ENCODE peak calls at places on chromosomes 5 and 9, in five cellular contexts. V is HuH-7.5; E is stimulated activated CD4-positive, alpha-beta T cell treated with anti-CD3 and anti-CD28 coated beads, TNF-alpha, amount 100 ng/mL, for 4 hours; F is substantia nigra; O is heart left ventricle. S is an unnamed sample.
A peak's percentile ranks its signal among the peaks of the same experiment; 100 is the strongest.

GRCh38 chr9:26561928-26562327 is 330.7 kb downstream of the CAAP1 start:
- DNase-seq in E (no peak), F (no peak), O (no peak), V (no peak), S (no peak)

GRCh38 chr5:154309805-154310204 is 119.3 kb downstream of the GALNT10 start:
- DNase-seq in O (no peak), F (no peak), V (no peak), E (no peak), S (no peak)

GRCh38 chr5:93532370-93532769 is 48.6 kb downstream of the NR2F1-AS1 start:
- DNase-seq in V (peak; percentile 14), E (no peak), F (peak; percentile 64), O (peak; percentile 64), S (peak; percentile 66)

GRCh38 chr9:134536101-134536900 is 105.3 kb upstream of the COL5A1 start:
- DNase-seq in F (no peak), V (no peak), E (no peak), O (no peak), S (no peak)

GRCh38 chr5:133853972-133854371 is 114.5 kb downstream of the C5orf15 start:
- DNase-seq in V (no peak), O (no peak), F (no peak), E (no peak), S (no peak)

GRCh38 chr5:177982072-177982727 is 13.8 kb downstream of the PROP1 start:
- DNase-seq in O (no peak), E (no peak), V (peak; percentile 59), F (no peak), S (peak; percentile 13)

GRCh38 chr5:174084691-174085154 is 39.2 kb downstream of the NSG2 start:
- DNase-seq in V (no peak), E (no peak), O (no peak), F (no peak), S (no peak)

GRCh38 chr5:173572431-173573125 is 43.9 kb downstream of the BOD1 start:
- DNase-seq in O (no peak), V (no peak), E (no peak), F (no peak), S (no peak)

GRCh38 chr9:72675586-72675985 is 154.2 kb downstream of the TMC1 start:
- DNase-seq in F (no peak), E (no peak), V (no peak), O (no peak), S (no peak)

GRCh38 chr5:12099296-12099695 is 195.1 kb upstream of the CTNND2 start:
- DNase-seq in V (no peak), F (no peak), E (no peak), O (no peak), S (no peak)

GRCh38 chr9:32550046-32550608 is 2.0 kb upstream of the SMIM27 start:
- DNase-seq in F (peak; percentile 39), V (peak; percentile 19), E (no peak), O (no peak), S (no peak)

GRCh38 chr9:127761491-127761904 is 17.0 kb downstream of the SH2D3C start:
- DNase-seq in V (no peak), E (no peak), O (no peak), F (no peak), S (no peak)

GRCh38 chr5:172380992-172381643 is 73.2 kb downstream of the SH3PXD2B start:
- DNase-seq in O (peak; percentile 67), V (no peak), E (no peak), F (peak; percentile 72), S (peak; percentile 62)

GRCh38 chr9:109793196-109793595 is 13.2 kb downstream of the PALM2AKAP2 start:
- DNase-seq in E (no peak), O (no peak), F (no peak), V (no peak), S (no peak)

GRCh38 chr9:88791105-88791805 is 200.0 kb upstream of the S1PR3 start:
- DNase-seq in V (no peak), F (no peak), E (no peak), O (no peak), S (no peak)

GRCh38 chr5:176660530-176660859 is 13.2 kb downstream of the TSPAN17 start:
- DNase-seq in V (no peak), F (no peak), E (no peak), O (no peak), S (no peak)

GRCh38 chr5:138661991-138662434 is 86.8 kb upstream of the HSPA9 start:
- DNase-seq in E (no peak), F (no peak), O (no peak), V (no peak), S (no peak)

GRCh38 chr5:36459191-36460135 is 146.9 kb upstream of the SLC1A3 start:
- DNase-seq in F (no peak), O (no peak), V (no peak), E (no peak), S (no peak)

GRCh38 chr9:94490465-94490864 is 64.4 kb upstream of the PCAT7 start:
- DNase-seq in F (no peak), O (no peak), V (no peak), E (no peak), S (no peak)

GRCh38 chr9:136961279-136962065 is 9.4 kb downstream of the LCN12 start:
- DNase-seq in O (no peak), F (peak; percentile 14), E (no peak), V (no peak), S (no peak)

GRCh38 chr9:137309368-137310189 is 7.5 kb upstream of the NRARP start:
- DNase-seq in F (no peak), V (peak; percentile 8), E (no peak), O (no peak), S (no peak)

S was measured in LNCaP clone FGC.